ENCODE peak calls at places on chromosomes 2 and 18, in eight cellular contexts. H is GM23338; S is NB4; E is AML-193; P is CD4-positive, alpha-beta memory T cell; V is NCI-H2171; F is substantia nigra; N is AG08395. X is an unnamed sample.

GRCh38 chr2:149313512-149313972 is 16.8 kb upstream of the LYPD6 start:
- DNase-seq in P (peak; percentile 2), V (peak; percentile 66), F (no peak), N (peak; percentile 71), E (peak; percentile 20), H (peak; percentile 92), S (peak; percentile 44), X (peak; percentile 78)

GRCh38 chr2:60868589-60869273 is 12.6 kb upstream of the REL start:
- DNase-seq in H (no peak), P (no peak), E (no peak), S (no peak), N (no peak), V (no peak), F (no peak), X (no peak)

GRCh38 chr2:151973013-151973900 is 125.6 kb downstream of the CACNB4 start:
- DNase-seq in V (no peak), N (no peak), E (no peak), S (no peak), F (peak; percentile 11), H (no peak), P (no peak), X (no peak)

GRCh38 chr2:101617188-101617587 is 80.3 kb upstream of the MAP4K4 start:
- DNase-seq in H (no peak), N (peak; percentile 39), S (peak; percentile 64), E (no peak), P (no peak), V (no peak), F (no peak), X (peak; percentile 42)

GRCh38 chr2:175037941-175038340 is 32.8 kb upstream of the CHN1 start:
- DNase-seq in P (no peak), S (no peak), H (no peak), N (no peak), E (no peak), F (no peak), V (no peak), X (no peak)

GRCh38 chr2:170362895-170363582 is 185.1 kb downstream of the MYO3B start:
- DNase-seq in V (no peak), E (no peak), F (no peak), H (no peak), P (no peak), N (peak; percentile 37), S (no peak), X (no peak)

GRCh38 chr2:20231632-20232031 is 6.7 kb upstream of the SDC1 start:
- DNase-seq in P (no peak), E (no peak), H (peak; percentile 64), N (no peak), V (no peak), F (no peak), S (peak; percentile 23), X (no peak)

GRCh38 chr18:35143615-35144596 is 96.9 kb upstream of the ZNF397 start:
- DNase-seq in P (peak; percentile 40), F (peak; percentile 29), E (peak; percentile 55), V (peak; percentile 52), H (peak; percentile 87), N (peak; percentile 67), S (peak; percentile 63), X (peak; percentile 65)

GRCh38 chr2:172248381-172249173 is 145.9 kb upstream of the DLX2 start:
- DNase-seq in S (no peak), H (peak; percentile 38), E (no peak), P (no peak), F (no peak), N (peak; percentile 38), V (no peak), X (peak; percentile 28)

GRCh38 chr2:204888222-204888621 is 342.9 kb downstream of the PARD3B start:
- DNase-seq in E (no peak), F (no peak), N (no peak), P (no peak), V (no peak), S (no peak), H (no peak), X (no peak)

GRCh38 chr2:68045337-68045736 is 17.5 kb downstream of the C1D start:
- DNase-seq in P (no peak), S (no peak), E (no peak), F (no peak), N (no peak), V (no peak), H (no peak), X (no peak)

X was measured in AG08396.